ENCODE peak calls at places on chromosomes 4 and X, in five cellular contexts. P is HCT116, K is H1, S is SK-N-SH, C is K562. L is an unnamed sample.
A peak's percentile ranks its signal among the peaks of the same experiment; 100 is the strongest.

GRCh38 chr4:76308548-76308947 is 2.0 kb downstream of the STBD1 start:
- DNase-seq in K (no peak), C (peak; percentile 71), P (no peak), S (peak; percentile 28), L (no peak)

GRCh38 chr4:76449362-76449767 is 14.3 kb downstream of the SHROOM3 start:
- DNase-seq in S (no peak), K (no peak), P (no peak), C (no peak), L (no peak)

GRCh38 chrX:618761-619450 is 11.7 kb upstream of the SHOX start:
- DNase-seq in P (no peak), K (peak; percentile 54), S (no peak), C (no peak), L (no peak)

GRCh38 chr4:52016985-52017384 is 3.2 kb downstream of the LRRC66 start:
- DNase-seq in K (no peak), P (no peak), S (no peak), C (no peak), L (no peak)

GRCh38 chr4:80011636-80012236 is 61.3 kb downstream of the ANTXR2 start:
- DNase-seq in K (no peak), C (no peak), S (no peak), P (no peak), L (no peak)

GRCh38 chr4:3699261-3699660 is 66.9 kb upstream of the ADRA2C start:
- DNase-seq in C (no peak), S (no peak), K (no peak), P (no peak), L (no peak)

GRCh38 chrX:118251251-118251650 is 94.7 kb upstream of the WDR44 start:
- DNase-seq in C (no peak), P (no peak), K (no peak), S (no peak), L (no peak)

GRCh38 chr4:186624951-186625350 is 69.6 kb upstream of the MTNR1A start:
- DNase-seq in S (no peak), P (no peak), K (no peak), C (no peak), L (no peak)

GRCh38 chr4:1767770-1768366 is 25.2 kb upstream of the FGFR3 start:
- DNase-seq in K (peak; percentile 84), P (no peak), S (peak; percentile 95), C (peak; percentile 76), L (no peak)

GRCh38 chr4:85783900-85784299 is 308.9 kb downstream of the ARHGAP24 start:
- DNase-seq in C (no peak), K (no peak), S (no peak), P (no peak), L (no peak)

GRCh38 chrX:155313766-155314165 is 20.6 kb downstream of the CLIC2 start:
- DNase-seq in K (no peak), C (peak; percentile 30), S (no peak), P (peak; percentile 2), L (no peak)

GRCh38 chrX:119756926-119757635 is 1.3 kb upstream of the SOWAHD start:
- DNase-seq in C (no peak), P (no peak), K (no peak), S (no peak), L (no peak)

GRCh38 chrX:54413753-54414152 is 26.5 kb upstream of the TSR2 start:
- DNase-seq in K (no peak), C (no peak), S (no peak), P (no peak), L (no peak)

GRCh38 chrX:7060444-7060843 is 87.1 kb upstream of the STS start:
- DNase-seq in C (no peak), P (no peak), S (no peak), K (no peak), L (no peak)

GRCh38 chrX:115584715-115585114 is 23.7 kb downstream of the PLS3 start:
- DNase-seq in P (no peak), S (no peak), C (no peak), K (no peak), L (no peak)

GRCh38 chr4:105603158-105603557 is 50.7 kb downstream of the ARHGEF38 start:
- DNase-seq in P (no peak), S (no peak), K (no peak), C (no peak), L (no peak)

GRCh38 chr4:21512351-21512750 is 436.2 kb downstream of the KCNIP4 start:
- DNase-seq in P (peak; percentile 4), C (peak; percentile 1), S (peak; percentile 46), K (no peak), L (no peak)

GRCh38 chr4:2087170-2087569 is 28.0 kb downstream of the NAT8L start:
- DNase-seq in S (no peak), C (no peak), P (no peak), K (no peak), L (no peak)

GRCh38 chr4:141636077-141636770 is at the start of gene IL15:
- DNase-seq in C (peak; percentile 4), K (peak; percentile 79), P (peak; percentile 36), S (peak; percentile 70), L (no peak)

GRCh38 chr4:7428261-7429068 is 6.3 kb downstream of the PSAPL1 start:
- DNase-seq in S (peak; percentile 22), P (no peak), C (no peak), K (peak; percentile 53), L (no peak)

GRCh38 chr4:71066737-71067716 is 73.6 kb downstream of the DCK start:
- DNase-seq in S (no peak), P (no peak), C (no peak), K (no peak), L (no peak)

GRCh38 chr4:98539741-98540140 is 118.7 kb downstream of the TSPAN5 start:
- DNase-seq in C (no peak), K (no peak), S (no peak), P (no peak), L (no peak)

GRCh38 chr4:56042225-56042624 is 93.5 kb downstream of the CEP135 start:
- DNase-seq in K (no peak), S (no peak), P (no peak), C (no peak), L (no peak)

GRCh38 chrX:95996294-95996693 is 688.3 kb upstream of the DIAPH2 start:
- DNase-seq in P (no peak), S (no peak), C (no peak), K (no peak), L (no peak)

GRCh38 chr4:109574443-109574850 is 14.4 kb downstream of the MCUB start:
- DNase-seq in S (no peak), C (peak; percentile 51), K (no peak), P (no peak), L (no peak)

GRCh38 chr4:5760246-5760645 is 49.2 kb downstream of the EVC start:
- DNase-seq in K (peak; percentile 31), C (no peak), P (no peak), S (no peak), L (no peak)
- TF ChIP-seq CTCF in K (no peak), C (no peak), P (no peak), S (no peak), L (no peak)

GRCh38 chr4:58166496-58166895 is 1056.3 kb upstream of the IGFBP7 start:
- DNase-seq in P (no peak), S (no peak), C (no peak), K (no peak), L (no peak)

DNA sequence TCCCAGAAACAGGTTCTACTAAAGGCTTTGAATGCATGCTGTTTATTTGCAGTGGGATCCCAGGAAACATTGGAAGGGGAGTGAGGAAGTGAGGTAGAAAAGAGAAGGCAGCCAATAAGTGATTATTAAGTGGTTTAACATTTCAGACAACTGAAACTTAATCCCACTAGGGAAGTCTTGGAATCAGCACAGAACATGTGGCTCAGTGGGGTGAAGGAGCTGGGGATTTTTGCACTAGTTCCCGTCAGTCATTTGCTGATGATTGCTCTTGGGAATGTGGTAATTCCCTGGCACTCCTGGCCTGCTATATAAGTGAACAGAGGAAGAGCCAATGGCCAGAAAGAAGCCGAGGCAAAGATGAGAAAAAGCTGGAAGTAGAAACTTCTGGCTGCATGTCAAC is 1053.0 kb upstream of the IGFBP7 start:
- DNase-seq in P (no peak), K (no peak), S (no peak), C (no peak), L (no peak)
- TF ChIP-seq SIN3A in P (no peak), K (no peak), S (no peak), C (no peak), L (no peak)

GRCh38 chrX:28177202-28177601 is 196.0 kb upstream of the DCAF8L1 start:
- DNase-seq in S (peak; percentile 21), C (peak; percentile 1), P (peak; percentile 38), K (peak; percentile 53), L (no peak)
- TF ChIP-seq CTCF in S (peak; percentile 57), C (no peak), P (peak; percentile 72), K (peak; percentile 78), L (peak; percentile 50)

DNA sequence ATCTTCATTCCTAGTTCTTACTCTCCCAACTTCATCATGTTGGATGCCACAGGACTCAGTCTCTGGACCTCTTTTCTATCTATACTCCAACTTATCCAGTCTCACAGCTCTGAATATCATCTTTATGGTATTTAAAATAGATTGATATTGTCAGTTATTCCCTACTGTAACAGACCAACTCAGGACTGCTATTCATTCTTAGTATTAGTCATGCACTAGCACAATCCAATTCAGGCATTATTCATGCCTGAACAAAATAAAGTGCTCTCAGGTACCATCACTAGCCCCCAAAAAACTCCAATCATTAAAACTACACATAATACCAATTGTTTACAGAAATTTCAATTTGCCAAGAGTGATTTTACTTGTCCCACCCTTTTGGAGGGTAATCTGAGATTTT is 37.7 kb downstream of the FRYL start:
- DNase-seq in K (no peak), C (no peak), S (no peak), P (no peak), L (no peak)
- TF ChIP-seq SIN3A in K (no peak), C (no peak), S (no peak), P (no peak), L (no peak)

GRCh38 chr4:26424143-26424542 is 66.1 kb downstream of the CCKAR start:
- DNase-seq in P (no peak), K (no peak), S (no peak), C (no peak), L (no peak)

GRCh38 chr4:26426892-26427291 is 63.4 kb downstream of the CCKAR start:
- DNase-seq in C (no peak), S (no peak), K (no peak), P (no peak), L (no peak)

GRCh38 chr4:26420903-26421302 is 69.4 kb downstream of the CCKAR start:
- DNase-seq in C (no peak), S (no peak), P (no peak), K (no peak), L (no peak)

GRCh38 chr4:26425953-26426352 is 64.3 kb downstream of the CCKAR start:
- DNase-seq in K (no peak), P (no peak), S (no peak), C (no peak), L (no peak)

GRCh38 chr4:26424838-26425237 is 65.4 kb downstream of the CCKAR start:
- DNase-seq in C (no peak), P (no peak), S (no peak), K (no peak), L (no peak)
- TF ChIP-seq CTCF in C (no peak), P (peak; percentile 15), S (peak; percentile 54), K (no peak), L (peak; percentile 18)

L was measured in Panc1.